ENCODE peak calls at places on chromosomes 4 and X, in five cellular contexts. B is HepG2, J is A549, N is upper lobe of left lung, Q is GM12878. Y is an unnamed sample.

GRCh38 chr4:186149872-186150271 is 41.5 kb upstream of the CYP4V2 start:
- ATAC-seq in B (peak; percentile 79), J (peak; percentile 77), N (no peak), Q (peak; percentile 68), Y (peak; percentile 71)

GRCh38 chr4:88275949-88276515 is 8.3 kb downstream of the PPM1K start:
- ATAC-seq in B (no peak), J (no peak), N (no peak), Q (peak; percentile 13), Y (no peak)

GRCh38 chr4:147788791-147789190 is 56.9 kb downstream of the ARHGAP10 start:
- ATAC-seq in B (no peak), J (no peak), N (no peak), Q (no peak), Y (peak; percentile 57)

GRCh38 chr4:132958457-132959263 is 190.4 kb upstream of the PCDH10 start:
- ATAC-seq in B (no peak), J (no peak), N (peak; percentile 61), Q (no peak), Y (no peak)

GRCh38 chr4:10317345-10317744 is 139.9 kb downstream of the ZNF518B start:
- ATAC-seq in B (no peak), J (no peak), N (no peak), Q (no peak), Y (no peak)

GRCh38 chr4:134952775-134953174 is 751.2 kb upstream of the PABPC4L start:
- ATAC-seq in B (no peak), J (no peak), N (no peak), Q (no peak), Y (no peak)

GRCh38 chr4:175657571-175657970 is 154.5 kb downstream of the GPM6A start:
- ATAC-seq in B (no peak), J (no peak), N (no peak), Q (no peak), Y (no peak)

GRCh38 chrX:10110984-10111363 is 45.8 kb upstream of the CLCN4 start:
- ATAC-seq in B (no peak), J (no peak), N (peak; percentile 58), Q (peak; percentile 59), Y (no peak)

GRCh38 chrX:19708683-19709082 is 178.7 kb downstream of the SH3KBP1 start:
- ATAC-seq in B (no peak), J (no peak), N (no peak), Q (peak; percentile 54), Y (no peak)

GRCh38 chr4:40933272-40934053 is 183.7 kb downstream of the NSUN7 start:
- ATAC-seq in B (no peak), J (no peak), N (peak; percentile 28), Q (no peak), Y (peak; percentile 19)

GRCh38 chr4:47876310-47876709 is 38.1 kb downstream of the NFXL1 start:
- ATAC-seq in B (no peak), J (no peak), N (no peak), Q (no peak), Y (no peak)

GRCh38 chrX:154136627-154137161 is 7.3 kb upstream of the OPN1LW start:
- ATAC-seq in B (peak; percentile 91), J (peak; percentile 98), N (peak; percentile 71), Q (peak; percentile 85), Y (peak; percentile 81)

GRCh38 chr4:93659629-93660028 is 168.9 kb upstream of the ATOH1 start:
- ATAC-seq in B (no peak), J (no peak), N (no peak), Q (peak; percentile 32), Y (no peak)

GRCh38 chr4:185624248-185624568 is 88.9 kb upstream of the PDLIM3 start:
- ATAC-seq in B (no peak), J (no peak), N (no peak), Q (no peak), Y (no peak)

GRCh38 chrX:93422693-93423092 is 250.7 kb downstream of the NAP1L3 start:
- ATAC-seq in B (peak; percentile 50), J (peak; percentile 67), N (peak; percentile 76), Q (peak; percentile 83), Y (no peak)

GRCh38 chr4:101258782-101259353 is 88.5 kb downstream of the PPP3CA start:
- ATAC-seq in B (no peak), J (no peak), N (no peak), Q (no peak), Y (no peak)

GRCh38 chrX:134580947-134581346 is 77.3 kb downstream of the PLAC1 start:
- ATAC-seq in B (no peak), J (no peak), N (no peak), Q (no peak), Y (no peak)

GRCh38 chrX:2449135-2449886 is 51.5 kb downstream of the DHRSX start:
- ATAC-seq in B (no peak), J (no peak), N (no peak), Q (no peak), Y (no peak)

GRCh38 chrX:38891641-38892413 is 90.6 kb downstream of the MID1IP1 start:
- ATAC-seq in B (peak; percentile 40), J (no peak), N (no peak), Q (peak; percentile 99), Y (no peak)

GRCh38 chr4:184851200-184851541 is 25.4 kb upstream of the ACSL1 start:
- ATAC-seq in B (no peak), J (no peak), N (peak; percentile 52), Q (peak; percentile 76), Y (peak; percentile 44)

GRCh38 chrX:22110729-22111494 is 78.8 kb downstream of the PHEX start:
- ATAC-seq in B (peak; percentile 89), J (peak; percentile 65), N (no peak), Q (peak; percentile 77), Y (no peak)

GRCh38 chr4:70818921-70819320 is 20.8 kb downstream of the GRSF1 start:
- ATAC-seq in B (no peak), J (no peak), N (no peak), Q (no peak), Y (no peak)

GRCh38 chr4:152535236-152535902 is 523 bp downstream of the FBXW7 start:
- ATAC-seq in B (peak; percentile 34), J (peak; percentile 36), N (no peak), Q (peak; percentile 4), Y (peak; percentile 25)

GRCh38 chr4:54942735-54943134 is 182.7 kb downstream of the KDR start:
- ATAC-seq in B (no peak), J (no peak), N (no peak), Q (no peak), Y (no peak)

GRCh38 chrX:19544693-19545305 is 29.5 kb upstream of the MAP3K15 start:
- ATAC-seq in B (peak; percentile 75), J (peak; percentile 93), N (no peak), Q (peak; percentile 87), Y (no peak)

GRCh38 chr4:81913427-81913878 is 441.7 kb upstream of the RASGEF1B start:
- ATAC-seq in B (peak; percentile 82), J (peak; percentile 85), N (peak; percentile 59), Q (peak; percentile 94), Y (no peak)

GRCh38 chrX:68175569-68175968 is 257.7 kb downstream of the OPHN1 start:
- ATAC-seq in B (no peak), J (no peak), N (no peak), Q (no peak), Y (peak; percentile 51)

GRCh38 chrX:70535198-70535597 is 90.6 kb downstream of the DLG3 start:
- ATAC-seq in B (no peak), J (no peak), N (no peak), Q (no peak), Y (no peak)

GRCh38 chrX:9396930-9397329 is 67.9 kb upstream of the TBL1X start:
- ATAC-seq in B (peak; percentile 90), J (peak; percentile 75), N (no peak), Q (no peak), Y (no peak)

GRCh38 chr4:123824524-123824923 is 427.9 kb downstream of the SPRY1 start:
- ATAC-seq in B (no peak), J (no peak), N (no peak), Q (no peak), Y (no peak)

GRCh38 chrX:72079607-72080006 is 52.1 kb downstream of the RTL5 start:
- ATAC-seq in B (no peak), J (no peak), N (peak; percentile 69), Q (no peak), Y (peak; percentile 45)

GRCh38 chr4:36445485-36445884 is 164.1 kb downstream of the DTHD1 start:
- ATAC-seq in B (no peak), J (no peak), N (no peak), Q (peak; percentile 68), Y (no peak)

DNA sequence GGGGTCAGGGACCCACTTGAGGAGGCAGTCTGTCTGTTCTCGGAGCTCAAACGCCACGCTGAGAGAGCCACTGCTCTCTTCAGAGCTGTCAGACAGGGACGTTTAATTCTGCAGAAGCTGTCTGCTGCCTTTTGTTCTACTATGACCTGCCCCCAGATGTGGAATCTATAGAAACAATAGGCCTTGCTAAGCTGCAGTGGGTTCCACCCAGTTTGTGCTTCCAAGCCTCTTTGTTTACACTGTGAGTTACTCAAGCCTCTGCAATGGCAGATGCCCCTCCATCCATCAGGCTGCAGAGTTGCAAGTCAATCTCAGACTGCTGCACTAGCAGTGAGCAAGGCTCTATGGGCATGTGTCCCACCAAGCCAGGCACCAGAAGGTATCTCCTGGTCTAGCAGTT is 158.1 kb downstream of the DTHD1 start:
- ATAC-seq in B (no peak), J (no peak), N (no peak), Q (no peak), Y (no peak)
- TF ChIP-seq EP300 in B (no peak), J (no peak), N (no peak), Q (no peak), Y (no peak)

DNA sequence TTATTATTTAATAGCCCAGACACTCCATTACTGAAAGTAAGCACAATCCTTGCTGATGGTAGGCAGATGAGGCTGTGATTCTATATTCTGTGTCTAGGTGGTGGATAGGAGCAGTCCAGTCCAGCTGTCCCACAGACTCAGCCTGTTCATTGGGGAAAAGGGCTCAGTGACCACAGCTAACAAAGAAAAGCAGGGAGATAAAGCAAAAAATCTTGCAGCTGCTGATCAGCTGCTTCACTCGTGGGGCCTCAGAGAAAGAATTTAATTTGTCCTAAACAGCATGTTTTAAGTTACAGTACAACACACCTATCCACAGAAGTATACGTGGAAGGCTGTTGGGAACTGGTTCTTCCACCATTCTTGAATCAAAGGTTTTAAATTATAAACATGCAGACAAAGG is 40.7 kb upstream of the ANK2 start:
- ATAC-seq in B (no peak), J (no peak), N (no peak), Q (no peak), Y (no peak)
- TF ChIP-seq CTCF in B (no peak), J (no peak), N (no peak), Q (no peak), Y (no peak)

DNA sequence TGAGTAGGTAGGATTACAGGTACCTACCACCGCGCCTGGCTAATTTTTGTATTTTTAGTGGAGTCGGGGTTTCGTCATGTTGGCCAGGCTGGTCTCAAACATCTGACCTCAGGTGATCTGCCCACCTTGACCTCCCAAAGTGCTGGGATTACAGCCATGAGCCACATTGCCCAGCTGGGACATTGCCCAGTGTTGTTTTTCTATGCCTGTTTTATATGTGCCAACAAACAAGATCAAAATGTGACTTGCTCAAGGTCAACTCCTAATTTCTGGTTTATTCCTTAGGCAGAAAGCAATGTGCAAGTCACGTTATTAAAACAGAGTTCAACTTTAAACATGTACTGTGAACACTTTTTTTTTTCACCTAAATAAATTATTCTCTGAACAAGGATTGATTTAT is 2.7 kb downstream of the LRIT3 start:
- ATAC-seq in B (no peak), J (no peak), N (no peak), Q (no peak), Y (no peak)
- TF ChIP-seq EP300 in B (no peak), J (no peak), N (no peak), Q (no peak), Y (no peak)

DNA sequence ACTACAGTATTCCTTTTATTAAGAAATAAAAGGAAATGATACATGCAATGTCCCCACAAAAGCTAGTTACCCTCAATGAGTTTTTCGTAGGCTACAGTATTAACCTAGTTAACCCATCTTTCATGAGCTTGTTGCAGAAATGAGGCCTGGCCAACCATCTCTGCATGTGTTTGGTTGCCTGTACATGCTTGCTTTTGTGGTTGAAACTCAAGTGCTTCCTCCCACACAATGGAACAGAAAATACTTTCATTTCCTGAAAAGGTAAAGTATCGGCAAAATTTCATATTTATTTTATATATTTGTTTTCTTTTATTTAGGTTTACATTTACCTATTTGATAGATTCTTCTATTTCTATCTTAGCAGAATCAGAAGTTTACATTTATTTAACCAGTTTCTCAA is 214.6 kb upstream of the FAM241A start:
- ATAC-seq in B (no peak), J (no peak), N (no peak), Q (peak; percentile 99), Y (no peak)
- TF ChIP-seq CTCF in B (no peak), J (no peak), N (no peak), Q (no peak), Y (no peak)